ENCODE peak calls at places on chromosome 4, in four cellular contexts. U is esophagus squamous epithelium, G is GM10248, X is M059J. D is an unnamed sample.

GRCh38 chr4:121736735-121737351 is 28.1 kb downstream of the SMIM43 start:
- DNase-seq in U (no peak), G (peak), X (peak), D (peak)

GRCh38 chr4:165185448-165185847 is 21.9 kb upstream of the KLHL2 start:
- DNase-seq in G (no peak), X (no peak), U (no peak), D (no peak)

GRCh38 chr4:147831452-147832192 is 99.7 kb downstream of the ARHGAP10 start:
- DNase-seq in U (no peak), X (peak), G (no peak), D (no peak)

GRCh38 chr4:16293205-16293860 is 67.1 kb upstream of the TAPT1 start:
- DNase-seq in U (no peak), G (no peak), X (no peak), D (no peak)

GRCh38 chr4:118410143-118410542 is 57.3 kb upstream of the PRSS12 start:
- DNase-seq in U (no peak), X (no peak), G (no peak), D (no peak)

GRCh38 chr4:143294310-143294709 is 42.4 kb upstream of the GAB1 start:
- DNase-seq in G (no peak), X (peak), U (no peak), D (no peak)

GRCh38 chr4:162457071-162457865 is 293.5 kb upstream of the FSTL5 start:
- DNase-seq in G (no peak), U (no peak), X (no peak), D (no peak)

GRCh38 chr4:110449947-110450346 is 26.0 kb upstream of the ENPEP start:
- DNase-seq in G (no peak), X (no peak), U (no peak), D (no peak)

GRCh38 chr4:52997132-52997416 is 135.0 kb downstream of the RASL11B start:
- DNase-seq in U (no peak), G (no peak), X (no peak), D (no peak)

GRCh38 chr4:42048394-42048793 is 58.1 kb downstream of the SLC30A9 start:
- DNase-seq in X (peak), U (no peak), G (no peak), D (no peak)

GRCh38 chr4:83071116-83071515 is 36.1 kb downstream of the COPS4 start:
- DNase-seq in X (no peak), U (no peak), G (no peak), D (no peak)

GRCh38 chr4:99979872-99980271 is 29.8 kb upstream of the H2AZ1 start:
- DNase-seq in U (no peak), G (no peak), X (no peak), D (no peak)

GRCh38 chr4:132299866-132300265 is 849.2 kb upstream of the PCDH10 start:
- DNase-seq in X (no peak), G (no peak), U (no peak), D (no peak)

GRCh38 chr4:15469402-15470148 is at the start of gene CC2D2A:
- DNase-seq in X (peak), U (no peak), G (no peak), D (no peak)